ENCODE peak calls at places on chromosomes 3 and 15, in five cellular contexts. L is lung, O is suprapubic skin, F is GM23338, E is H9. W is an unnamed sample.

GRCh38 chr3:96706517-96706916 is 107.9 kb upstream of the EPHA6 start:
- DNase-seq in L (no peak), O (no peak), F (no peak), E (no peak), W (no peak)

GRCh38 chr3:62611541-62612240 is 238.3 kb upstream of the FEZF2 start:
- DNase-seq in L (no peak), O (no peak), F (no peak), E (no peak), W (no peak)

GRCh38 chr3:130759692-130760338 is 13.2 kb upstream of the PIK3R4 start:
- DNase-seq in L (peak), O (no peak), F (peak), E (peak), W (no peak)

GRCh38 chr3:72004749-72005292 is 219.9 kb upstream of the PROK2 start:
- DNase-seq in L (no peak), O (no peak), F (no peak), E (no peak), W (no peak)

GRCh38 chr15:65903296-65904073 is 34.2 kb downstream of the RAB11A start:
- DNase-seq in L (peak), O (no peak), F (no peak), E (peak), W (no peak)

GRCh38 chr15:53840681-53841080 is 81.2 kb upstream of the WDR72 start:
- DNase-seq in L (no peak), O (no peak), F (no peak), E (no peak), W (no peak)

GRCh38 chr3:154852515-154852914 is 227.6 kb upstream of the MME start:
- DNase-seq in L (no peak), O (no peak), F (no peak), E (no peak), W (no peak)

GRCh38 chr3:42081814-42082473 is 9.2 kb upstream of the TRAK1 start:
- DNase-seq in L (no peak), O (no peak), F (no peak), E (no peak), W (no peak)

GRCh38 chr3:17840126-17840525 is 97.7 kb upstream of the TBC1D5 start:
- DNase-seq in L (no peak), O (no peak), F (no peak), E (no peak), W (no peak)

GRCh38 chr3:17840651-17841050 is 98.2 kb upstream of the TBC1D5 start:
- DNase-seq in L (no peak), O (no peak), F (no peak), E (no peak), W (no peak)

GRCh38 chr3:17845026-17845425 is 102.6 kb upstream of the TBC1D5 start:
- DNase-seq in L (no peak), O (no peak), F (no peak), E (no peak), W (no peak)

GRCh38 chr3:17836919-17837318 is 94.5 kb upstream of the TBC1D5 start:
- DNase-seq in L (no peak), O (no peak), F (no peak), E (no peak), W (no peak)

DNA sequence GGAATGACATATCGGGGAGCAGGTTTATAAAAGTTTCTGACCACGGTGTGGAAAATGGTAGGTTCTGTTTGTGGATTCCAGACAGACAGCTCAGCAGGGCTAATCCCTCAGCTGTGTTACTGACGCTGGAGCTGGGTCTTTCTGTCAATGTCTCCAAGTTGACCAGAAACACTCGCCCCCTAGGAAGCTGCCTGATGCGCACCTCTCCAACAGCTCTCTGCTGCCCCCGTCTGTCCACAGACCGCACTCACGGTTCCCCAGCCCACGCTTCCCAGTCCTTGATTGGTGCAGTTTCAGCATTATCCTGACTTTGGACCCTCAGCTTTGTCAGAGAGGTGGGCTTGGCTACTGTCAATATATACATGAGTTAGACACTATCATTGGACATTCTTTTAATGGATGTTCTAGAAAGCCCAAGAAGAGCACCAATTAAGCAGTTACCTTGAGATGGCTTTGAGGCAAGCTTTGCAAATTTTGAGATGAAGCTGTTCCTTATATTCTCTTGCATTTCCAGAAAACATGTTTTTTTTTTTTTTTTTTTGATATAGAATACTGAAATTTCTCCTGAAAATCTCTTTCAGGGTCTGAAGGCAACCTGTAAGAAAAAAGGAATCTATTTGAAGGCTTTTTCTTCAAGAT is 98.9 kb upstream of the TBC1D5 start:
- DNase-seq in L (peak), O (peak), F (peak), E (peak), W (no peak)
- TF ChIP-seq CTCF in L (peak), O (peak), F (peak), E (peak), W (peak)

GRCh38 chr3:147381610-147382009 is 24.7 kb downstream of the ZIC4 start:
- DNase-seq in L (no peak), O (no peak), F (peak), E (no peak), W (no peak)

GRCh38 chr3:147385059-147386012 is 21.0 kb downstream of the ZIC4 start:
- DNase-seq in L (no peak), O (no peak), F (peak), E (peak), W (no peak)

GRCh38 chr3:147384210-147385058 is 21.9 kb downstream of the ZIC4 start:
- DNase-seq in L (no peak), O (no peak), F (peak), E (peak), W (no peak)

GRCh38 chr3:147380996-147381376 is 25.4 kb downstream of the ZIC4 start:
- DNase-seq in L (no peak), O (no peak), F (peak), E (no peak), W (no peak)

DNA sequence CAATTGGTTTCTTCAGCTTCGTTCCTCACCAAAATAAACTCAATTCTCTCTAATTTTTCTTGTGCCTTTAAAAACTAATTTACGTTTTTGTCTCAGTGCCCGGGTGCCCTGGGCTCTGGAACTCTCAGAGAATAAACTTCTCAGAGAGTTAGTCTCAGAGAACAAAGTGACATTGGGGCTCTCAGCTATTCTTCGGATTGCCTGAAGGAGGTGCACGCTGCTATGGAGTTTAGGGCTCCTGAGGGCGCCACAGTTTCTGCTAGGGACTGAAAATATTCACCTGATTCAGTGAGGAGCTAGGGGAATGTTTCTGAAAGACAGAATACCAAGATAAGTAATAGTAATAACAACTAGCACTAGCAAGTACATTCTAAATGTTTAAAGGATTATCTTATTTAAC is 22.7 kb downstream of the ZIC4 start:
- DNase-seq in L (no peak), O (no peak), F (peak), E (peak), W (no peak)
- TF ChIP-seq CTCF in L (no peak), O (no peak), F (peak), E (peak), W (peak)

DNA sequence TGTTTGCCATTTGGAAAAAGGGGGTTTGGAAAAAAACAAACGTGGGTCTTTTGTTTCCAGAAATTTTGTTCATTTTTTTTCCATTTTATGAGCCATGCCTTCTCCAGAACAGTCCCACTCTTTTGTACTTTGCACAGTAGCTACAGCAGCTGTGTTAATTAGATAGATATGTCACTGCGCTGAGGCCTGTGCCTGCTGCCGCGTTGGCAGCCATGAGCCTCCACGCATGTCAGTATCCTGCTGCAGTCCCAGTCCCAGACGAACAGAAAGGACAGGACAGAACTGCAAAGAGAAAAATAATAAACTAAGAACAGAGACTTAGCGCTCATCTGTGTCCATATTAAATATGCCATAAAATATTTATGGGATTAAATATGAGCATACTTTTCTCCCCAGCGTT is 442.4 kb upstream of the RARB start:
- DNase-seq in L (no peak), O (no peak), F (no peak), E (no peak), W (no peak)
- TF ChIP-seq CTCF in L (no peak), O (no peak), F (no peak), E (no peak), W (no peak)

DNA sequence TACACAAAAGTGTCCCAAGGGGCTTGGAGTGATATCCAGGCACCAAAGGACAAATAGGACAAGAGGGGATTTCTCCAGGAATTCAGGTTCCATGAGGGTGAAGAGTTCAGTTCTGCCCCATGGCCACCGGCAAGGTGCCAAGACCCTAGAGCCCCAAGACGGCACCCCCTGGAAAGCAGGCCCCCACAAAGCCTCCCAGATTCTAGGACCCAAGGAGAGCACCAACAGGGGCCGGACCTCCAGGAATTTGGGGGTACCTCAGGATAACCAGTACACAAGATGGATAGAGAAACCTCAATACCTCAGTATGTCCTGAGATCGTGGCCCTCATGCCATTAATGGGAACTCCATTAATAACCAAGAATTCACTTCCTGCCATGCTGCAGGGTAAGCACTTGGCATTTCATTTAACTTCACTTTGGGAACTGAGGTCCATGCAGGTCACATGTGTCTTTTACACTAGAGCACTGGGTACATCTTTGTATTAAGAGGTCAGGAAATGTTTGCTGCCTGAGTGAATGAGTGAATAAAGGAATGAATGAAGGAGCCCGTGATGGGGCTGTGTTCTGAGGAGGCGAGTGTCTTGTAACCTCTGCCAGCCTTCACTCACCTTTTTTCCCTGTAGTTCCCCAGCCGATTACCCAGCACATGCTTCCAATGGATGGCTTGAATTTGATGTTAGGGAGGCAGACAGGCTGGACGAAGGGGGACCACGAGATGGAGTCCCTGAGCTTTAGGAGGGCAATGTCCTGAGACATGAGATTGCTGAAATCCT is 15.5 kb upstream of the PRSS50 start:
- DNase-seq in L (peak), O (no peak), F (no peak), E (peak), W (no peak)
- TF ChIP-seq CTCF in L (no peak), O (no peak), F (no peak), E (no peak), W (peak)

GRCh38 chr3:122245513-122246174 is 62.2 kb downstream of the CASR start:
- DNase-seq in L (no peak), O (no peak), F (no peak), E (no peak), W (no peak)
- TF ChIP-seq CTCF in L (no peak), O (no peak), F (peak), E (peak), W (no peak)

GRCh38 chr15:78316211-78317077 is 17.0 kb upstream of the SKIC8 start:
- DNase-seq in L (no peak), O (no peak), F (peak), E (peak), W (no peak)

GRCh38 chr15:78320173-78320572 is 20.0 kb upstream of the CRABP1 start:
- DNase-seq in L (no peak), O (no peak), F (no peak), E (no peak), W (peak)

GRCh38 chr15:78315686-78316085 is 16.3 kb upstream of the SKIC8 start:
- DNase-seq in L (no peak), O (no peak), F (peak), E (peak), W (no peak)

GRCh38 chr15:78319588-78319987 is 20.2 kb upstream of the SKIC8 start:
- DNase-seq in L (no peak), O (no peak), F (no peak), E (no peak), W (peak)

DNA sequence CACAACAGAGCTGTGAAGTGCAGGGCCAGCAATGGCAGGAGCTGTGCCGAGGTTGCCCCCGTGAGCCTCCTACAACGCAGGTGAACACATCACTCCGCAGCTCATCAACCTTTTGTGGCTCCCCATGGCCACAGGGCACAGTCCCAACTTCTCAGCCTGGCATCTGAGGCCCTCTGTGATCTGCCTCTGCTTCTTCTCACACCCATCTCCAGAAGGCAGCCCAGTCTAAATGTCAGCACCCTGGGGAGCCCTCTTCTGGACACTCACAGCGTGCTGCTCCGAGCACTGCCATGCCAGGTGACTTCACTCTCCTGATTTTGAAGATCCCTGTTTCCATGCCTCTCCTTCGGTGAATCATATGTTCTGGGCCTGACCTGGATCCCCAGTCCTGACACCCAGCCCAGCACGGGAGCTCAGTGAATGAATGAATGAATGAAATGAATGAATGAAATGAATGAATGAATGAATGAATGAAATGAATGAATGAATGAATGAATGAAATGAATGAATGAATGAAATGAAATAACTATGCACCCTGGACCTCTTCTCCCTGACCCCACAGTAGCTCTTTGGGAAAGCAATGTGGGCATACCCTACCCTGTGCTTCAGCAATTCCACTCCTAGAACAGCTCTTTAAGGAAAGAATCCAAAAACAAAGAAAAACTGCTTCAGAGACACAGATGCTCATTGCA is 17.9 kb upstream of the SKIC8 start:
- DNase-seq in L (no peak), O (no peak), F (no peak), E (no peak), W (no peak)
- TF ChIP-seq CTCF in L (no peak), O (no peak), F (no peak), E (peak), W (peak)

W was measured in chondrocyte.